ENCODE peak calls at places on chromosomes 13 and 19, in six cellular contexts. One of them, this sample, is unnamed.

GRCh38 chr19:18520848-18521691 is 800 bp downstream of the ELL start:
- DNase-seq in left ventricle myocardium inferior: peak
- DNase-seq in tibial artery: peak
- DNase-seq in EH: peak
- DNase-seq in posterior cingulate gyrus: no peak
- DNase-seq in HT1080: no peak
- DNase-seq in this sample: no peak

GRCh38 chr19:50759886-50760285 is 10.4 kb upstream of the GPR32 start:
- DNase-seq in tibial artery: no peak
- DNase-seq in HT1080: peak
- DNase-seq in EH: peak
- DNase-seq in left ventricle myocardium inferior: no peak
- DNase-seq in posterior cingulate gyrus: no peak
- DNase-seq in this sample: no peak

GRCh38 chr13:79671420-79671819 is 190.5 kb downstream of the NDFIP2 start:
- DNase-seq in left ventricle myocardium inferior: no peak
- DNase-seq in tibial artery: no peak
- DNase-seq in HT1080: no peak
- DNase-seq in EH: no peak
- DNase-seq in posterior cingulate gyrus: no peak
- DNase-seq in this sample: no peak

GRCh38 chr19:5628470-5628869 is 5.6 kb downstream of the SAFB start:
- DNase-seq in posterior cingulate gyrus: no peak
- DNase-seq in tibial artery: no peak
- DNase-seq in EH: no peak
- DNase-seq in left ventricle myocardium inferior: no peak
- DNase-seq in HT1080: no peak
- DNase-seq in this sample: no peak

GRCh38 chr19:52138614-52139290 is 986 bp downstream of the ZNF616 start:
- DNase-seq in tibial artery: peak
- DNase-seq in posterior cingulate gyrus: peak
- DNase-seq in EH: peak
- DNase-seq in HT1080: peak
- DNase-seq in left ventricle myocardium inferior: no peak
- DNase-seq in this sample: no peak

GRCh38 chr19:39405930-39406655 is 554 bp upstream of the ZFP36 start:
- DNase-seq in left ventricle myocardium inferior: no peak
- DNase-seq in tibial artery: peak
- DNase-seq in EH: no peak
- DNase-seq in posterior cingulate gyrus: no peak
- DNase-seq in HT1080: peak
- DNase-seq in this sample: no peak

GRCh38 chr19:47240996-47241918 is 10.3 kb upstream of the BBC3 start:
- DNase-seq in HT1080: peak
- DNase-seq in EH: peak
- DNase-seq in posterior cingulate gyrus: peak
- DNase-seq in tibial artery: peak
- DNase-seq in left ventricle myocardium inferior: peak
- DNase-seq in this sample: no peak

GRCh38 chr19:16497042-16497441 is 848 bp downstream of the C19orf44 start:
- DNase-seq in HT1080: peak
- DNase-seq in tibial artery: no peak
- DNase-seq in posterior cingulate gyrus: no peak
- DNase-seq in EH: peak
- DNase-seq in left ventricle myocardium inferior: no peak
- DNase-seq in this sample: no peak

GRCh38 chr19:28706693-28707092 is 506.3 kb downstream of the UQCRFS1 start:
- DNase-seq in tibial artery: no peak
- DNase-seq in HT1080: peak
- DNase-seq in posterior cingulate gyrus: no peak
- DNase-seq in EH: no peak
- DNase-seq in left ventricle myocardium inferior: no peak
- DNase-seq in this sample: no peak

GRCh38 chr13:37357548-37357947 is 241.0 kb downstream of the POSTN start:
- DNase-seq in tibial artery: no peak
- DNase-seq in HT1080: peak
- DNase-seq in EH: no peak
- DNase-seq in left ventricle myocardium inferior: no peak
- DNase-seq in posterior cingulate gyrus: no peak
- DNase-seq in this sample: no peak

GRCh38 chr13:44857061-44857460 is 132.2 kb downstream of the NUFIP1 start:
- DNase-seq in tibial artery: no peak
- DNase-seq in posterior cingulate gyrus: no peak
- DNase-seq in HT1080: no peak
- DNase-seq in EH: no peak
- DNase-seq in left ventricle myocardium inferior: no peak
- DNase-seq in this sample: no peak

GRCh38 chr13:44649118-44649455 is 73.0 kb upstream of the TSC22D1 start:
- DNase-seq in HT1080: no peak
- DNase-seq in left ventricle myocardium inferior: no peak
- DNase-seq in posterior cingulate gyrus: peak
- DNase-seq in EH: no peak
- DNase-seq in tibial artery: no peak
- DNase-seq in this sample: no peak